ENCODE peak calls at places on chromosomes 7 and 10, in eight cellular contexts. W is dorsolateral prefrontal cortex; E is neural progenitor cell; J is fibroblast of the aortic adventitia; Z is CD8-positive, alpha-beta memory T cell; Y is left ventricle myocardium inferior; P is H1; R is bronchial epithelial cell. D is an unnamed sample.

GRCh38 chr10:110414563-110415309 is 83.0 kb upstream of the DUSP5 start:
- DNase-seq in P (no peak), Y (no peak), W (no peak), Z (peak), E (no peak), J (no peak), R (peak), D (no peak)

GRCh38 chr7:100884741-100885439 is 4.6 kb downstream of the UFSP1 start:
- DNase-seq in E (no peak), J (no peak), R (no peak), Z (no peak), W (no peak), P (no peak), Y (no peak), D (no peak)

GRCh38 chr10:69732147-69732825 is 69.4 kb upstream of the COL13A1 start:
- DNase-seq in Y (peak), J (no peak), P (no peak), E (no peak), W (no peak), Z (no peak), R (no peak), D (no peak)

GRCh38 chr10:76632158-76633051 is 1005.2 kb downstream of the KCNMA1 start:
- DNase-seq in Y (no peak), Z (no peak), J (no peak), W (no peak), E (peak), P (no peak), R (peak), D (no peak)

GRCh38 chr10:24866615-24867583 is 85.5 kb downstream of the PRTFDC1 start:
- DNase-seq in Z (no peak), W (peak), J (peak), E (no peak), Y (peak), P (no peak), R (peak), D (peak)

GRCh38 chr10:95214793-95215192 is 20.8 kb downstream of the ACSM6 start:
- DNase-seq in J (peak), W (no peak), P (no peak), E (no peak), Y (no peak), R (peak), Z (no peak), D (peak)

GRCh38 chr7:132557489-132558044 is 18.7 kb downstream of the PLXNA4 start:
- DNase-seq in J (peak), Z (no peak), E (no peak), Y (no peak), P (no peak), R (no peak), W (no peak), D (no peak)

GRCh38 chr10:8026349-8027259 is 27.9 kb upstream of the GATA3 start:
- DNase-seq in E (no peak), P (no peak), R (peak), W (no peak), Z (no peak), J (no peak), Y (no peak), D (no peak)

GRCh38 chr10:9682812-9683211 is 1334.9 kb upstream of the CELF2 start:
- DNase-seq in J (no peak), Z (no peak), Y (no peak), P (no peak), R (no peak), W (no peak), E (no peak), D (peak)

GRCh38 chr7:152492952-152493351 is 57.1 kb upstream of the KMT2C start:
- DNase-seq in Y (no peak), P (no peak), E (no peak), J (no peak), Z (no peak), W (no peak), R (no peak), D (no peak)

GRCh38 chr10:88958721-88959120 is 6.1 kb upstream of the ACTA2 start:
- DNase-seq in E (no peak), Z (no peak), J (no peak), Y (no peak), P (no peak), W (no peak), R (peak), D (no peak)

GRCh38 chr10:110739811-110740271 is 95.7 kb downstream of the RBM20 start:
- DNase-seq in W (no peak), Y (no peak), E (no peak), J (no peak), R (peak), P (no peak), Z (no peak), D (no peak)

GRCh38 chr10:132911712-132912097 is 30.7 kb downstream of the CFAP46 start:
- DNase-seq in Z (no peak), R (no peak), P (no peak), W (peak), Y (no peak), J (no peak), E (no peak), D (no peak)

GRCh38 chr7:128458956-128459355 is 3.3 kb downstream of the HILPDA start:
- DNase-seq in E (no peak), Y (no peak), W (no peak), Z (no peak), P (no peak), R (no peak), J (no peak), D (no peak)

GRCh38 chr7:21965318-21965717 is 19.6 kb upstream of the CDCA7L start:
- DNase-seq in W (no peak), P (no peak), R (no peak), E (no peak), J (peak), Y (no peak), Z (no peak), D (peak)

GRCh38 chr10:116255931-116256748 is 16.9 kb downstream of the GFRA1 start:
- DNase-seq in J (no peak), E (no peak), W (no peak), Z (no peak), R (no peak), P (no peak), Y (no peak), D (no peak)

GRCh38 chr7:112997831-112998230 is 88.8 kb downstream of the GPR85 start:
- DNase-seq in P (no peak), E (peak), R (no peak), W (no peak), Z (no peak), J (peak), Y (no peak), D (no peak)

GRCh38 chr7:113000316-113001020 is 86.2 kb downstream of the GPR85 start:
- DNase-seq in R (no peak), E (no peak), P (no peak), J (no peak), Z (no peak), W (no peak), Y (no peak), D (no peak)

GRCh38 chr7:112995091-112995824 is 91.4 kb downstream of the GPR85 start:
- DNase-seq in W (no peak), E (no peak), J (peak), P (no peak), Z (no peak), R (no peak), Y (peak), D (no peak)

GRCh38 chr7:112994666-112995065 is 92.0 kb downstream of the GPR85 start:
- DNase-seq in Z (no peak), Y (no peak), W (no peak), P (no peak), E (no peak), R (no peak), J (peak), D (no peak)

DNA sequence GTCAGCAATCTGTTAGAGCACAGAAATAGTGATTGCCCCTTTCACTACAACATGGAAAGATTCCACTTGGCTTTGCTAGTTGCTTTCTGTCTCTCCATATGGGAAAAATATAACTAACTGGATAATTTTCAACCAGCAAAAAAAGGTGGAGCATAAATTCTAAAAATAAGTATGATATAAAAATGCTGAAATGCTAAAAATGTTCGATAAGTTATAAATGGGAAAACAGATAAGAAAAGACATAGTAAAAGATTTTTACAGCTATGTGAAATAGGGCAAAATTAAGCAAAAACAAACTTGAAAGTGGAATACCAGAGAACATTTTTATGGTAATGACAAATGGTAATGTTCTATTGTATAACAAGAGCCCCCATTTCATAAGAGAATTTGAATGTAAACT is 90.2 kb downstream of the GPR85 start:
- DNase-seq in R (no peak), W (no peak), J (peak), P (no peak), E (no peak), Y (no peak), Z (no peak), D (no peak)
- H3K4me3 ChIP-seq in R (no peak), W (no peak), J (no peak), P (no peak), E (no peak), Y (no peak), Z (no peak), D (no peak)

GRCh38 chr10:125159932-125160855 is at the start of gene CTBP2:
- DNase-seq in P (no peak), Z (no peak), J (peak), W (peak), Y (peak), R (no peak), E (peak), D (peak)

GRCh38 chr10:125160856-125161569 is 650 bp upstream of the CTBP2 start:
- DNase-seq in R (peak), W (peak), E (peak), P (peak), Z (no peak), Y (peak), J (peak), D (peak)

GRCh38 chr10:125162181-125162906 is 2.0 kb upstream of the CTBP2 start:
- DNase-seq in J (no peak), R (no peak), Y (no peak), E (peak), Z (no peak), P (no peak), W (no peak), D (no peak)

GRCh38 chr10:125159486-125159931 is 854 bp downstream of the CTBP2 start:
- DNase-seq in E (peak), W (peak), Y (no peak), P (no peak), J (no peak), R (no peak), Z (no peak), D (no peak)

GRCh38 chr10:125161570-125162139 is 1.3 kb upstream of the CTBP2 start:
- DNase-seq in E (no peak), W (peak), P (no peak), R (peak), J (peak), Z (no peak), Y (no peak), D (no peak)
- H3K4me3 ChIP-seq in E (peak), W (peak), P (peak), R (peak), J (peak), Z (no peak), Y (peak), D (peak)

GRCh38 chr7:117066668-117067067 is 113.4 kb downstream of the ST7 start:
- DNase-seq in P (no peak), R (no peak), Z (no peak), J (no peak), E (no peak), W (no peak), Y (no peak), D (peak)

GRCh38 chr7:117062300-117062699 is 109.0 kb downstream of the ST7 start:
- DNase-seq in J (no peak), W (no peak), Z (no peak), E (no peak), P (no peak), Y (no peak), R (peak), D (no peak)

GRCh38 chr7:117064688-117065087 is 111.4 kb downstream of the ST7 start:
- DNase-seq in E (no peak), P (no peak), Z (no peak), W (no peak), J (no peak), R (no peak), Y (no peak), D (no peak)

GRCh38 chr7:117065585-117066150 is 112.4 kb downstream of the ST7 start:
- DNase-seq in P (no peak), E (no peak), R (no peak), Z (no peak), Y (no peak), J (no peak), W (no peak), D (no peak)

GRCh38 chr7:117061751-117062150 is 108.5 kb downstream of the ST7 start:
- DNase-seq in J (peak), E (no peak), P (no peak), Y (no peak), Z (no peak), W (no peak), R (peak), D (no peak)
- H3K4me3 ChIP-seq in J (no peak), E (no peak), P (no peak), Y (no peak), Z (no peak), W (no peak), R (no peak), D (no peak)

DNA sequence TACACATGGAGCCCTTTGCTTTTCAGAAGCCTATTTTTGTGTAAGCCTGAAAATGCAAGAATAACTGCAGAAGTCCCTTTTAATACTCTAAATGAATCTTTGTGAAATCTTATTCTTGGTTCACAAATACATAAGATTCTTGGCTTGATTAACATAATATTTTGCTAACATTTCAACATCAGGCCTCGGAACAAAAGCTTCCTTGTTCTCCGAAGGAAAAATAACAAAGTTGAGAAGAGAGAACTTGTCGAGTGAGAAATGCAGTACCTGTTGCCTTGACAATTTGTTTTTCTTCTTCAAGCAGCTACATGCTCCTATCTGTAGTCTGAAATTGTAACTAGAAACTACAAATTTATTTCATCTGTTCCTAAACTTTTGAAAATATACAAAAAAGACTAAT is 8.5 kb downstream of the NT5C2 start:
- DNase-seq in R (peak), J (peak), E (no peak), W (no peak), P (no peak), Z (no peak), Y (no peak), D (no peak)
- H3K4me3 ChIP-seq in R (no peak), J (no peak), E (no peak), W (peak), P (no peak), Z (no peak), Y (no peak), D (no peak)